ENCODE peak calls at places on chromosomes 12 and 14, in five cellular contexts. I is body of pancreas, L is A549, S is adrenal gland, T is transverse colon. K is an unnamed sample.
A peak's percentile ranks its signal among the peaks of the same experiment; 100 is the strongest.

GRCh38 chr12:96164951-96165858 is 29.0 kb upstream of the ELK3 start:
- DNase-seq in S (no peak), L (no peak), I (no peak), T (no peak), K (no peak)

GRCh38 chr12:120865094-120865493 is 39.1 kb downstream of the SPPL3 start:
- DNase-seq in S (no peak), T (no peak), I (no peak), L (no peak), K (no peak)

GRCh38 chr12:56998981-56999380 is 7.4 kb downstream of the ZBTB39 start:
- DNase-seq in T (peak; percentile 29), L (no peak), I (no peak), S (no peak), K (no peak)

GRCh38 chr12:122473543-122474323 is 27.0 kb downstream of the ZCCHC8 start:
- DNase-seq in T (no peak), I (no peak), L (no peak), S (peak; percentile 15), K (peak; percentile 54)

GRCh38 chr14:68230941-68231717 is 411.6 kb downstream of the RAD51B start:
- DNase-seq in L (no peak), S (no peak), T (no peak), I (peak; percentile 72), K (no peak)

GRCh38 chr14:59123526-59123925 is 64.9 kb upstream of the DAAM1 start:
- DNase-seq in S (no peak), I (no peak), T (no peak), L (no peak), K (no peak)

GRCh38 chr14:59213368-59214315 is 25.2 kb downstream of the DAAM1 start:
- DNase-seq in L (no peak), T (no peak), S (no peak), I (no peak), K (no peak)

GRCh38 chr12:104136577-104136976 is 1.4 kb downstream of the NFYB start:
- DNase-seq in S (no peak), T (no peak), I (no peak), L (no peak), K (no peak)

GRCh38 chr12:69464433-69464832 is 5.8 kb upstream of the FRS2 start:
- DNase-seq in S (no peak), I (no peak), T (no peak), L (no peak), K (no peak)
- TF ChIP-seq POLR2A in S (no peak), I (no peak), T (no peak), L (no peak), K (no peak)

GRCh38 chr14:102799684-102800562 is 22.7 kb downstream of the TRAF3 start:
- DNase-seq in I (no peak), S (no peak), L (no peak), T (no peak), K (no peak)

GRCh38 chr14:102793531-102794328 is 16.5 kb downstream of the TRAF3 start:
- DNase-seq in I (no peak), S (no peak), T (no peak), L (no peak), K (no peak)

GRCh38 chr14:102796661-102797190 is 19.5 kb downstream of the TRAF3 start:
- DNase-seq in L (no peak), I (no peak), S (no peak), T (no peak), K (no peak)

GRCh38 chr14:102798926-102799325 is 21.7 kb downstream of the TRAF3 start:
- DNase-seq in L (no peak), S (no peak), I (no peak), T (no peak), K (no peak)

DNA sequence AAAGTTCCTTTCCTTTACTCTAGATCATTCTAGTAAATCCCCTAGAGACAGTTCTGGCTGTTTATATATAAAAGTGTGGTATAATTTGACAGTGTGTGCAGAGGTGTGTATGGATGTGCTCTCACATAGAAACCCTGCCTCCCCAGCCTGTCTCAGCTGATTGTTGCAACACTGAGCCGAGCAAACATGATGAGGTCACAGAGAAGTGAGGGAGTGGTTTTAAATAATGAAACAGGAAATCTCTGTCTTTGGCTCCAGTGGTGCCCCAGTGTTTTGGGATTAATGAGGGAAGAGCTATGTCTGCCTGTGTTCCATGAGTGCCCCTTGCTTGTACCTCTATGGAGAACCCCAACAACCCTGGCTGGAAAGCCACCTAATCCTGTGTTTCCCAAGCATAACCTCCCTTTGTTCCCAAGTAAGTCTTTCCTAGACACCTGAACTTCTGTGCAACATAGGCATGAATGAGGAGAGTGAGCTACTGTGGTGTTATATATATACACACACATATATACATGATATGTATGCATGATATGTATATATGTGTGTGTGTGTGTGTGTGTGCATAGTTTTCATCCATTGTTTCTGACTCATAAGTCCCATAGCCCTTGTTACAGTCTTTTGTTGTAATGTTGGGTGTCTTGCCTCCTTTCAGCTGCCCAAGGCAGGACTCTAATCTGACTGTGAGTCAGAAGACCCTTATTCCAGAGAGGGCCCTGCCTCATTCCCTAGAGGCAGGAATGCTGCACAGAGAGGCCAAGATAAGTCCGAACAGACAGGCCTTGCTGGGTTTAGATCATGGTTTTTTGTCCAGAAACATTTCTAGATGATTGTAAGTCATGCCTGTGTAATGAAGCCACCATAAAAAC is 18.0 kb downstream of the TRAF3 start:
- DNase-seq in S (peak; percentile 33), L (peak; percentile 86), I (peak; percentile 58), T (peak; percentile 70), K (peak; percentile 67)
- TF ChIP-seq POLR2A in S (no peak), L (no peak), I (no peak), T (no peak), K (no peak)

GRCh38 chr12:101698782-101699347 is 1.4 kb downstream of the CHPT1 start:
- DNase-seq in T (no peak), L (peak; percentile 54), S (no peak), I (peak; percentile 13), K (peak; percentile 19)

GRCh38 chr12:101695698-101696097 is 1.7 kb upstream of the CHPT1 start:
- DNase-seq in S (no peak), T (no peak), I (no peak), L (no peak), K (no peak)

GRCh38 chr12:101697930-101698781 is 716 bp downstream of the CHPT1 start:
- DNase-seq in L (peak; percentile 37), I (peak; percentile 71), S (peak; percentile 66), T (peak; percentile 68), K (peak; percentile 42)

GRCh38 chr12:101696477-101697196 is 803 bp upstream of the CHPT1 start:
- DNase-seq in S (peak; percentile 63), I (peak; percentile 53), T (peak; percentile 60), L (peak; percentile 6), K (no peak)

DNA sequence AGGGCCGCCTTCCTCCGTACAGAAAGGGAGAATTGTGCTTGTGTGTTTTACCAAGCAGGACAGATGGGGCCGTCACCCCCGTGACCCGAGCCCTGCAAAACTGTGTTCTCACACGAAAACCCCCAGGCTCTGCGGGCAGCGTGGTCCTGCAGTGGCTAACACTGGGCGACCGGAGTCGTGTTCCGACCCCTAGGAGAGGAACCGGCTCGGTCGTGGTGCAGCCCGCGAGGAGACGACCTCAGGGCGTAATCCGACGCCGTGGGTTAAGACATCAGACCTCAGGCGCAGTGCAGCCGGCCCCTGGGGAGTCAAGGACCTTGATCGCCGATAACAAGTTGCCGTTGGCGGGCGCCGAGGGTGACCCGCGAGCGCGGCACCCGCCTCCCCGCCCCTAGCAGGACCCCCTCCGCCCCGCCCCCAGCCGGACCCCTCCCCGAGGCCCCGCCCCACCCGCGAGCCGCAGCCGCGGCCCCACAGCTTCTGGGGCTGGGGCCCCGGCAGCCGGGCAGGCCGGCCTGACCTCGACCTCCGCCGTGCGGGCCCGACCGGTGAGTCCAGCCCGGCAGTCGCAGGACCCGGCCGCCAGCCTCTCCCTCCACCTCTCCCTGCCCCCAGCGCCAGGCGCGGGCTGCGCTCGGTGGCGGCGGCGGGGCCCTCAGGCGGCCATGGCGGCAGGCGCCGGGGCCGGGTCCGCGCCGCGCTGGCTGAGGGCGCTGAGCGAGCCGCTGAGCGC is at the start of gene CHPT1:
- DNase-seq in L (peak; percentile 55), T (peak; percentile 83), S (peak; percentile 77), I (peak; percentile 87), K (peak; percentile 44)
- TF ChIP-seq POLR2A in L (peak; percentile 80), T (peak; percentile 59), S (peak; percentile 62), I (peak; percentile 59), K (peak; percentile 58)

GRCh38 chr14:104877806-104878550 is 12.9 kb downstream of the CEP170B start:
- DNase-seq in T (no peak), L (no peak), I (no peak), S (no peak), K (no peak)
- TF ChIP-seq POLR2A in T (no peak), L (no peak), I (no peak), S (no peak), K (no peak)

GRCh38 chr14:22563987-22564386 is 25.0 kb downstream of the DAD1 start:
- DNase-seq in T (no peak), I (no peak), L (no peak), S (no peak), K (no peak)

GRCh38 chr14:22566845-22567244 is 22.2 kb downstream of the DAD1 start:
- DNase-seq in L (no peak), I (no peak), S (no peak), T (no peak), K (no peak)

GRCh38 chr14:22567437-22567836 is 21.6 kb downstream of the DAD1 start:
- DNase-seq in L (no peak), T (no peak), I (no peak), S (no peak), K (no peak)

GRCh38 chr14:22564463-22564862 is 24.6 kb downstream of the DAD1 start:
- DNase-seq in T (no peak), L (no peak), I (no peak), S (no peak), K (no peak)

GRCh38 chr14:22565391-22565945 is 23.6 kb downstream of the DAD1 start:
- DNase-seq in I (no peak), L (no peak), S (no peak), T (no peak), K (no peak)
- TF ChIP-seq POLR2A in I (no peak), L (no peak), S (no peak), T (no peak), K (no peak)

K was measured in H54.